ENCODE peak calls at places on chromosomes 7 and 10, in seven cellular contexts. One of them, this sample, is unnamed.

GRCh38 chr7:36781011-36781738 is 56.9 kb upstream of the AOAH start:
- DNase-seq in SK-N-SH: no peak
- DNase-seq in GM23338: no peak
- DNase-seq in esophagus squamous epithelium: no peak
- DNase-seq in suprapubic skin: no peak
- DNase-seq in endothelial cell of umbilical vein: no peak
- DNase-seq in IMR-90: no peak
- DNase-seq in this sample: no peak

GRCh38 chr7:54811016-54811924 is 52.3 kb upstream of the SEC61G start:
- DNase-seq in SK-N-SH: no peak
- DNase-seq in GM23338: no peak
- DNase-seq in esophagus squamous epithelium: no peak
- DNase-seq in suprapubic skin: no peak
- DNase-seq in IMR-90: peak
- DNase-seq in endothelial cell of umbilical vein: peak
- DNase-seq in this sample: no peak

GRCh38 chr10:110883924-110884323 is 12.2 kb downstream of the PDCD4 start:
- DNase-seq in IMR-90: peak
- DNase-seq in endothelial cell of umbilical vein: no peak
- DNase-seq in SK-N-SH: no peak
- DNase-seq in esophagus squamous epithelium: no peak
- DNase-seq in GM23338: no peak
- DNase-seq in suprapubic skin: no peak
- DNase-seq in this sample: no peak

GRCh38 chr7:146661435-146661834 is 544.8 kb downstream of the CNTNAP2 start:
- DNase-seq in SK-N-SH: peak
- DNase-seq in GM23338: no peak
- DNase-seq in esophagus squamous epithelium: no peak
- DNase-seq in suprapubic skin: no peak
- DNase-seq in IMR-90: no peak
- DNase-seq in endothelial cell of umbilical vein: no peak
- DNase-seq in this sample: no peak

GRCh38 chr10:28087675-28088351 is 88.9 kb upstream of the ODAD2 start:
- DNase-seq in SK-N-SH: no peak
- DNase-seq in IMR-90: peak
- DNase-seq in suprapubic skin: no peak
- DNase-seq in GM23338: no peak
- DNase-seq in endothelial cell of umbilical vein: peak
- DNase-seq in esophagus squamous epithelium: no peak
- DNase-seq in this sample: peak

GRCh38 chr10:43208147-43209063 is 58.5 kb downstream of the RASGEF1A start:
- DNase-seq in SK-N-SH: peak
- DNase-seq in IMR-90: no peak
- DNase-seq in suprapubic skin: peak
- DNase-seq in esophagus squamous epithelium: no peak
- DNase-seq in GM23338: no peak
- DNase-seq in endothelial cell of umbilical vein: no peak
- DNase-seq in this sample: no peak

GRCh38 chr7:70789481-70790214 is 342.3 kb upstream of the GALNT17 start:
- DNase-seq in GM23338: no peak
- DNase-seq in suprapubic skin: no peak
- DNase-seq in endothelial cell of umbilical vein: no peak
- DNase-seq in IMR-90: no peak
- DNase-seq in SK-N-SH: no peak
- DNase-seq in esophagus squamous epithelium: no peak
- DNase-seq in this sample: no peak

GRCh38 chr10:35335718-35336083 is 608 bp upstream of the CCNY start:
- DNase-seq in GM23338: peak
- DNase-seq in IMR-90: no peak
- DNase-seq in suprapubic skin: no peak
- DNase-seq in esophagus squamous epithelium: no peak
- DNase-seq in SK-N-SH: no peak
- DNase-seq in endothelial cell of umbilical vein: no peak
- DNase-seq in this sample: no peak

GRCh38 chr7:29969706-29970105 is 19.9 kb downstream of the SCRN1 start:
- DNase-seq in esophagus squamous epithelium: no peak
- DNase-seq in GM23338: no peak
- DNase-seq in SK-N-SH: no peak
- DNase-seq in IMR-90: no peak
- DNase-seq in endothelial cell of umbilical vein: no peak
- DNase-seq in suprapubic skin: no peak
- DNase-seq in this sample: no peak

GRCh38 chr10:88439932-88440331 is 143.2 kb downstream of the RNLS start:
- DNase-seq in SK-N-SH: no peak
- DNase-seq in endothelial cell of umbilical vein: no peak
- DNase-seq in esophagus squamous epithelium: no peak
- DNase-seq in GM23338: no peak
- DNase-seq in IMR-90: no peak
- DNase-seq in suprapubic skin: no peak
- DNase-seq in this sample: no peak

GRCh38 chr10:121648493-121648892 is 50.2 kb upstream of the FGFR2 start:
- DNase-seq in suprapubic skin: no peak
- DNase-seq in esophagus squamous epithelium: no peak
- DNase-seq in IMR-90: no peak
- DNase-seq in SK-N-SH: no peak
- DNase-seq in endothelial cell of umbilical vein: no peak
- DNase-seq in GM23338: no peak
- DNase-seq in this sample: no peak

GRCh38 chr10:101292194-101293006 is 61.6 kb upstream of the BTRC start:
- DNase-seq in IMR-90: no peak
- DNase-seq in suprapubic skin: no peak
- DNase-seq in GM23338: peak
- DNase-seq in SK-N-SH: peak
- DNase-seq in endothelial cell of umbilical vein: peak
- DNase-seq in esophagus squamous epithelium: no peak
- DNase-seq in this sample: no peak

GRCh38 chr10:43037942-43038782 is 38.7 kb upstream of the RET start:
- DNase-seq in SK-N-SH: peak
- DNase-seq in suprapubic skin: no peak
- DNase-seq in GM23338: no peak
- DNase-seq in IMR-90: no peak
- DNase-seq in endothelial cell of umbilical vein: no peak
- DNase-seq in esophagus squamous epithelium: no peak
- DNase-seq in this sample: no peak

GRCh38 chr10:16967866-16968721 is 150.9 kb upstream of the RSU1 start:
- DNase-seq in GM23338: peak
- DNase-seq in SK-N-SH: no peak
- DNase-seq in esophagus squamous epithelium: no peak
- DNase-seq in IMR-90: peak
- DNase-seq in suprapubic skin: no peak
- DNase-seq in endothelial cell of umbilical vein: peak
- DNase-seq in this sample: peak

GRCh38 chr10:122157451-122157850 is 113.6 kb upstream of the BTBD16 start:
- DNase-seq in suprapubic skin: no peak
- DNase-seq in SK-N-SH: no peak
- DNase-seq in IMR-90: peak
- DNase-seq in esophagus squamous epithelium: no peak
- DNase-seq in GM23338: no peak
- DNase-seq in endothelial cell of umbilical vein: peak
- DNase-seq in this sample: no peak

GRCh38 chr7:98420966-98421612 is 20.2 kb upstream of the BAIAP2L1 start:
- DNase-seq in GM23338: peak
- DNase-seq in suprapubic skin: no peak
- DNase-seq in SK-N-SH: peak
- DNase-seq in IMR-90: no peak
- DNase-seq in endothelial cell of umbilical vein: peak
- DNase-seq in esophagus squamous epithelium: no peak
- DNase-seq in this sample: peak

GRCh38 chr10:78944658-78945333 is 124.0 kb upstream of the ZMIZ1 start:
- DNase-seq in suprapubic skin: peak
- DNase-seq in GM23338: no peak
- DNase-seq in esophagus squamous epithelium: no peak
- DNase-seq in SK-N-SH: no peak
- DNase-seq in endothelial cell of umbilical vein: no peak
- DNase-seq in IMR-90: peak
- DNase-seq in this sample: no peak

GRCh38 chr7:125857606-125858005 is 928.0 kb upstream of the POT1 start:
- DNase-seq in GM23338: no peak
- DNase-seq in endothelial cell of umbilical vein: no peak
- DNase-seq in SK-N-SH: no peak
- DNase-seq in esophagus squamous epithelium: no peak
- DNase-seq in suprapubic skin: no peak
- DNase-seq in IMR-90: no peak
- DNase-seq in this sample: no peak

GRCh38 chr7:20131776-20132175 is 85.4 kb downstream of the MACC1 start:
- DNase-seq in endothelial cell of umbilical vein: no peak
- DNase-seq in IMR-90: no peak
- DNase-seq in GM23338: no peak
- DNase-seq in esophagus squamous epithelium: no peak
- DNase-seq in SK-N-SH: no peak
- DNase-seq in suprapubic skin: no peak
- DNase-seq in this sample: no peak

GRCh38 chr10:80202934-80203834 is 2.2 kb downstream of the ANXA11 start:
- DNase-seq in endothelial cell of umbilical vein: peak
- DNase-seq in suprapubic skin: peak
- DNase-seq in SK-N-SH: no peak
- DNase-seq in GM23338: peak
- DNase-seq in esophagus squamous epithelium: no peak
- DNase-seq in IMR-90: peak
- DNase-seq in this sample: peak

GRCh38 chr10:133274751-133275682 is 1.7 kb downstream of the ADAM8 start:
- DNase-seq in IMR-90: no peak
- DNase-seq in suprapubic skin: no peak
- DNase-seq in SK-N-SH: no peak
- DNase-seq in GM23338: no peak
- DNase-seq in endothelial cell of umbilical vein: no peak
- DNase-seq in esophagus squamous epithelium: no peak
- DNase-seq in this sample: peak

GRCh38 chr10:68989317-68989990 is 851 bp downstream of the KIFBP start:
- DNase-seq in IMR-90: peak
- DNase-seq in SK-N-SH: no peak
- DNase-seq in GM23338: peak
- DNase-seq in endothelial cell of umbilical vein: peak
- DNase-seq in suprapubic skin: no peak
- DNase-seq in esophagus squamous epithelium: no peak
- DNase-seq in this sample: no peak

GRCh38 chr10:99331207-99331803 is 2.1 kb downstream of the CNNM1 start:
- DNase-seq in suprapubic skin: no peak
- DNase-seq in endothelial cell of umbilical vein: no peak
- DNase-seq in SK-N-SH: no peak
- DNase-seq in GM23338: no peak
- DNase-seq in IMR-90: peak
- DNase-seq in esophagus squamous epithelium: no peak
- DNase-seq in this sample: peak

DNA sequence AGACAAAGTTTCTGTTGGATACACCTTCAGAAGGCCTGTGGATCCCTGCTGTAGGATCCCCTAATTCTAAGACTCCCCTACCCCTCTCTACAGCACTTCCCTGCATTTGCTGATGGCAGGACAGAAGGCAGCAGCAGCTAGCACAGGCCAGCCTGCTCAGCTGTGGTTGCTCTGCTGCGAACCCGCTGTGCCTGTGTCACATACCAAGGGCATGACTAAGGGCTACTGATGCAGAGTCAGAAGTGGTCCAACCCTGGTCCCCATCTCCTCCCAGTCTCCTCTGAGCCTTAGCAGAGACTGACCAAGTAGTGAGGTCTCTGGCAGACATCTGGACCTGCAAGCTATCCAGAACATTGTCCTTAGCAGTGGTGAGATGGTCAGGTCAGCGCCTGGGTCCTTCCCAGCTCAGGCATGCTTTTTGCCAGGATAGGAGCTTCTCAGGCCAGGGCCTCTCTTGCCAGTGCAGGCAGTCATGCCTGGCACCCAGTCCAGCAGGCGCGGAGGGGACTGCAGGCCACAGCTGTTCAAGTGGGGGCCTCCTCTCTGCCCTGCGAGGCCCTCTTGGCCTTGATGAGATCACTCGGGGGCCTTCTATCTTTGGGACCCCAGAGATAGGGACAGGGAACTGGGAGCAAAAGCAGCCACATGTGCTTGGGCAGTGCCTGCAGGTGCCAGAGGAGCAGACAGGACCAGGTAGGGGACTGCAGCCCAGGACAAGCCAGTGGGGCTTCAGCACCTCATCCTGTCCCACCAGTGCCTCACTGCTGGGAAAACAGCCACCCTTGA is 146.4 kb downstream of the ZNF248 start:
- DNase-seq in SK-N-SH: no peak
- DNase-seq in endothelial cell of umbilical vein: no peak
- DNase-seq in suprapubic skin: no peak
- DNase-seq in esophagus squamous epithelium: no peak
- DNase-seq in GM23338: no peak
- DNase-seq in IMR-90: no peak
- DNase-seq in this sample: no peak
- TF ChIP-seq CTCF in SK-N-SH: no peak
- TF ChIP-seq CTCF in endothelial cell of umbilical vein: no peak
- TF ChIP-seq CTCF in suprapubic skin: no peak
- TF ChIP-seq CTCF in esophagus squamous epithelium: no peak
- TF ChIP-seq CTCF in GM23338: no peak
- TF ChIP-seq CTCF in IMR-90: no peak
- TF ChIP-seq CTCF in this sample: no peak

DNA sequence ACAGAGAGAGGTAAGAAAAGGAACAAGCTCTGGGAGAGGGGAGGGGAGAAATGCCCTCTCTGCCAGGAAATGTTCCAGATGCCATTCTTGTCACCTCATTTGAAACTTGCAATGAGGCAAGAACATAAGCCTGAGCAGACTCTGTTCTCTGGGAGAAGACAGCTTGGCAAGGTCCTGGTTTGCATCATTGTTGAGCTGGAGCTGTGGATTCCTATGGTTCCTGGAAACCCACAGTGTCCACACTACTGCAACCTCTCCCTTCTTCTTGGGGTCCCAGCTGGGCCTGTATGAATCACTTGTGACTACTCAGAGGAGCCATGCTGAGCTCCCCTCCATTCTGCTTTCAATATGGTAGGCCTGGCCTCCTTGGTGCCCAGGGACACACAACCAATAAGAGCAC is 60.8 kb upstream of the HECTD2 start:
- DNase-seq in suprapubic skin: no peak
- DNase-seq in GM23338: no peak
- DNase-seq in SK-N-SH: no peak
- DNase-seq in esophagus squamous epithelium: no peak
- DNase-seq in endothelial cell of umbilical vein: peak
- DNase-seq in IMR-90: peak
- DNase-seq in this sample: no peak
- H3K27ac ChIP-seq in suprapubic skin: no peak
- H3K27ac ChIP-seq in GM23338: no peak
- H3K27ac ChIP-seq in SK-N-SH: peak
- H3K27ac ChIP-seq in esophagus squamous epithelium: no peak
- H3K27ac ChIP-seq in endothelial cell of umbilical vein: peak
- H3K27ac ChIP-seq in IMR-90: peak
- H3K27ac ChIP-seq in this sample: peak

GRCh38 chr7:28411876-28412662 is at the start of gene CREB5:
- DNase-seq in GM23338: peak
- DNase-seq in endothelial cell of umbilical vein: no peak
- DNase-seq in SK-N-SH: no peak
- DNase-seq in esophagus squamous epithelium: no peak
- DNase-seq in IMR-90: peak
- DNase-seq in suprapubic skin: no peak
- DNase-seq in this sample: no peak
- TF ChIP-seq CTCF in GM23338: peak
- TF ChIP-seq CTCF in endothelial cell of umbilical vein: no peak
- TF ChIP-seq CTCF in SK-N-SH: no peak
- TF ChIP-seq CTCF in esophagus squamous epithelium: no peak
- TF ChIP-seq CTCF in IMR-90: peak
- TF ChIP-seq CTCF in suprapubic skin: no peak
- TF ChIP-seq CTCF in this sample: no peak

DNA sequence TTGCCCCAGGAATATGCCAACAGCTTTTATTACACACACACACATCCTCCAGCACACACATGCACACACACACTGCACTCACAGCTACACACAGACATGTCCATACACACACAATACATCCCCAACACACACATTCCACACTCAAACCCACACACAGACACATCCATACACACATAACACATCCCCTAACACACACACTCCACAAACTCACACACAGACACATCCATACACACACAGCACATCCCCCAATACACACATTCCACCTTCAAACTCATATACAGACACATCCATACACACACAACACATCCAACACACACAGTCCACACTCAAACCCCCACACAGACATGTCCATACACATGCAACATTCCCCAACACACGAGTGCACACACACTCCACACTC is 19.1 kb downstream of the SH3PXD2A start:
- DNase-seq in suprapubic skin: no peak
- DNase-seq in esophagus squamous epithelium: no peak
- DNase-seq in GM23338: no peak
- DNase-seq in endothelial cell of umbilical vein: no peak
- DNase-seq in IMR-90: no peak
- DNase-seq in SK-N-SH: no peak
- DNase-seq in this sample: no peak
- H3K27ac ChIP-seq in suprapubic skin: no peak
- H3K27ac ChIP-seq in esophagus squamous epithelium: no peak
- H3K27ac ChIP-seq in GM23338: no peak
- H3K27ac ChIP-seq in endothelial cell of umbilical vein: no peak
- H3K27ac ChIP-seq in IMR-90: no peak
- H3K27ac ChIP-seq in SK-N-SH: no peak
- H3K27ac ChIP-seq in this sample: no peak

This sample was measured in RWPE1.